ENCODE peak calls at places on chromosomes 5 and 9, in ten cellular contexts. H, G, X, M, I, S, O, N, F and V are unnamed samples.

GRCh38 chr9:20782289-20782688 is 98.2 kb downstream of the FOCAD start:
- DNase-seq in F (no peak), X (no peak), I (no peak), N (no peak), M (no peak), O (no peak), H (no peak), G (no peak), S (no peak), V (no peak)

GRCh38 chr5:26192496-26192895 is 845.9 kb downstream of the CDH9 start:
- DNase-seq in O (no peak), X (no peak), S (no peak), G (no peak), N (no peak), M (no peak), I (no peak), H (no peak), F (no peak), V (no peak)

GRCh38 chr9:75186767-75187380 is 98.6 kb downstream of the OSTF1 start:
- DNase-seq in H (no peak), I (peak; percentile 49), O (no peak), M (no peak), F (no peak), N (peak; percentile 33), S (no peak), X (no peak), G (no peak), V (no peak)

GRCh38 chr9:105299190-105299854 is 54.9 kb downstream of the SLC44A1 start:
- DNase-seq in N (peak; percentile 99), S (no peak), H (no peak), I (peak; percentile 99), F (no peak), G (no peak), X (no peak), O (no peak), M (no peak), V (no peak)

GRCh38 chr5:173772407-173773059 is 115.6 kb upstream of the CPEB4 start:
- DNase-seq in I (peak; percentile 53), M (no peak), G (no peak), S (no peak), H (no peak), F (no peak), O (no peak), N (peak; percentile 48), X (no peak), V (no peak)

GRCh38 chr5:74442466-74442865 is 198.1 kb downstream of the ENC1 start:
- DNase-seq in I (peak; percentile 42), O (no peak), X (no peak), G (no peak), M (no peak), S (no peak), N (no peak), F (no peak), H (no peak), V (no peak)

GRCh38 chr5:123422433-123423277 is 548 bp downstream of the CEP120 start:
- DNase-seq in S (no peak), G (no peak), M (no peak), F (no peak), X (no peak), H (no peak), I (peak; percentile 33), N (peak; percentile 41), O (no peak), V (no peak)

GRCh38 chr9:21813575-21814473 is 11.4 kb downstream of the MTAP start:
- DNase-seq in M (no peak), X (no peak), N (peak; percentile 88), F (peak; percentile 68), G (peak; percentile 54), I (peak; percentile 93), O (peak; percentile 69), H (peak; percentile 57), S (peak; percentile 58), V (peak; percentile 70)

GRCh38 chr5:5288236-5288635 is 134.2 kb upstream of the ICE1 start:
- DNase-seq in M (no peak), N (peak; percentile 21), G (no peak), X (no peak), I (no peak), F (no peak), O (no peak), S (no peak), H (no peak), V (no peak)

GRCh38 chr9:18473551-18474279 is at the start of gene ADAMTSL1:
- DNase-seq in S (peak; percentile 54), H (peak; percentile 40), N (peak; percentile 89), O (no peak), I (peak; percentile 56), X (no peak), M (no peak), G (peak; percentile 64), F (peak; percentile 31), V (no peak)

GRCh38 chr5:10701567-10702039 is 59.4 kb downstream of the DAP start:
- DNase-seq in F (peak; percentile 36), N (peak; percentile 70), X (no peak), O (no peak), S (no peak), I (peak; percentile 61), H (no peak), M (no peak), G (peak; percentile 69), V (no peak)

GRCh38 chr5:4563400-4563799 is 576.7 kb upstream of the ADAMTS16 start:
- DNase-seq in F (no peak), N (peak; percentile 5), X (no peak), G (peak; percentile 15), O (no peak), H (no peak), I (peak; percentile 4), M (no peak), S (no peak), V (no peak)

GRCh38 chr9:123387686-123388085 is 31.7 kb downstream of the CRB2 start:
- DNase-seq in N (no peak), M (no peak), S (no peak), G (no peak), H (no peak), O (no peak), I (no peak), X (no peak), F (no peak), V (no peak)

GRCh38 chr9:90964101-90965020 is 162.7 kb downstream of the SYK start:
- DNase-seq in G (no peak), O (peak; percentile 10), I (no peak), S (no peak), X (peak; percentile 79), F (peak; percentile 72), M (peak; percentile 68), H (no peak), N (no peak), V (no peak)

GRCh38 chr5:169762338-169763095 is 125.4 kb downstream of the DOCK2 start:
- DNase-seq in I (peak; percentile 32), S (no peak), G (no peak), H (no peak), O (no peak), N (peak; percentile 21), F (no peak), X (no peak), M (no peak), V (no peak)

GRCh38 chr5:172943906-172944305 is 15.3 kb upstream of the RPL26L1 start:
- DNase-seq in G (no peak), F (no peak), X (peak; percentile 33), I (no peak), H (peak; percentile 19), O (no peak), S (no peak), N (no peak), M (no peak), V (no peak)

GRCh38 chr5:111584651-111585050 is 72.3 kb upstream of the STARD4 start:
- DNase-seq in I (peak; percentile 72), G (no peak), O (no peak), H (no peak), F (no peak), M (no peak), S (no peak), N (peak; percentile 68), X (no peak), V (no peak)

GRCh38 chr5:115770466-115770865 is 46.0 kb downstream of the CDO1 start:
- DNase-seq in I (no peak), N (no peak), X (no peak), H (no peak), M (no peak), O (peak; percentile 12), F (no peak), G (peak; percentile 43), S (no peak), V (no peak)
- TF ChIP-seq CTCF in I (peak; percentile 36), N (peak; percentile 43), X (peak; percentile 28), H (no peak), M (no peak), O (peak; percentile 24), F (no peak), G (peak; percentile 73), S (no peak), V (no peak)

GRCh38 chr5:93831449-93831848 is 90.0 kb upstream of the POU5F2 start:
- DNase-seq in H (no peak), N (peak; percentile 92), S (no peak), M (no peak), O (no peak), G (no peak), I (peak; percentile 79), X (no peak), F (no peak), V (no peak)
- TF ChIP-seq CTCF in H (no peak), N (no peak), S (no peak), M (no peak), O (no peak), G (no peak), I (peak; percentile 4), X (no peak), F (no peak), V (no peak)

DNA sequence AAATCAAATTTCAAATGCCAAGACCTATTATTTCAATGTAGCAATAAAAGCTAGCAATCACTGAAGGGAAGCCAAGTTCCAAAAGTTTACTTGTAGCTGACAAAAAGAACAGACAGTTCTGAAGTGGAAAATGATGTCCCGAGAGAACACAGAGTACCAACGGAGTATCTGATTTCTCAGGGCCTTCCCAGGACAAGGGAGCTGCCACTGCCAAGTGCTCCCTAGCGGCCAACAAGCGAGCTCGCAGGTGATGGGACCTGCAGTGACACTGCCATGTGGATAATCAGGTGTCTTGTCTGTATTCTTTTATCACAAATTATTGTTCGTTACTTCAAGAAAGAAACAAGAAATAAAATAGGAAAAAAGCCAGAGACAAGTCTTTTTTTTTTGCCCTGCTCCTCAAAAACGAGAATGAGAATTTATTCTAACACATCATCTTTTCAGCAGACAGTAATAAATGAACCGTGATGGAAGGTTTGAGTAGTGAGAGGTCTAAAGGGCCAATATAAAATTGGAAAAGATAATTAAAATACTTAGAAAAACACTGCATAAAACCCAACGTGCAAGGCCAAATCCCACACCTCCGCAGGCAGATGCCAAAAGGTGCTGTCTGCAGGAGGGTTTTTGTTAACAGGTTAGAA is 159.4 kb downstream of the MYO10 start:
- DNase-seq in H (peak; percentile 86), O (no peak), X (no peak), M (no peak), G (peak; percentile 22), N (peak; percentile 18), F (no peak), I (no peak), S (peak; percentile 64), V (no peak)
- TF ChIP-seq CTCF in H (peak; percentile 49), O (no peak), X (peak; percentile 49), M (no peak), G (peak; percentile 43), N (peak; percentile 24), F (no peak), I (peak; percentile 10), S (no peak), V (peak; percentile 17)

GRCh38 chr5:17978954-17979353 is 344.7 kb downstream of the TAF11L14 start:
- DNase-seq in X (no peak), S (no peak), N (no peak), M (no peak), I (no peak), H (no peak), O (no peak), G (no peak), F (no peak), V (no peak)

GRCh38 chr5:17976404-17976803 is 342.1 kb downstream of the TAF11L14 start:
- DNase-seq in M (no peak), I (no peak), O (no peak), G (no peak), X (no peak), S (no peak), H (no peak), F (no peak), N (no peak), V (no peak)
- TF ChIP-seq CTCF in M (no peak), I (no peak), O (no peak), G (no peak), X (no peak), S (no peak), H (no peak), F (no peak), N (no peak), V (no peak)